ENCODE peak calls at places on chromosome 1, in seven cellular contexts. Q is esophagus squamous epithelium, U is heart right ventricle, R is uterus, W is right cardiac atrium, P is upper lobe of right lung, F is IMR-90. G is an unnamed sample.

GRCh38 chr1:2347907-2348306 is 43.4 kb downstream of the MORN1 start:
- DNase-seq in Q (no peak), U (peak; percentile 3), R (no peak), W (no peak), P (no peak), F (no peak), G (no peak)

GRCh38 chr1:159839135-159839849 is 12.6 kb downstream of the SLAMF8 start:
- DNase-seq in Q (no peak), U (no peak), R (no peak), W (no peak), P (no peak), F (no peak), G (no peak)

GRCh38 chr1:6358757-6359567 is 34.6 kb downstream of the ACOT7 start:
- DNase-seq in Q (no peak), U (no peak), R (no peak), W (peak; percentile 68), P (no peak), F (peak; percentile 86), G (no peak)

GRCh38 chr1:95953005-95953404 is 719.0 kb downstream of the RWDD3 start:
- DNase-seq in Q (no peak), U (no peak), R (no peak), W (no peak), P (no peak), F (peak; percentile 1), G (no peak)

GRCh38 chr1:45141247-45142003 is 65.0 kb downstream of the ZSWIM5 start:
- DNase-seq in Q (no peak), U (no peak), R (no peak), W (no peak), P (no peak), F (no peak), G (no peak)

GRCh38 chr1:38533772-38534472 is 325.6 kb downstream of the RRAGC start:
- DNase-seq in Q (no peak), U (no peak), R (no peak), W (no peak), P (no peak), F (no peak), G (no peak)

GRCh38 chr1:183892351-183892793 is 87.5 kb downstream of the RGL1 start:
- DNase-seq in Q (no peak), U (no peak), R (no peak), W (no peak), P (no peak), F (peak; percentile 17), G (no peak)

GRCh38 chr1:41671116-41671755 is 186.8 kb upstream of the EDN2 start:
- DNase-seq in Q (no peak), U (no peak), R (no peak), W (no peak), P (peak; percentile 38), F (no peak), G (peak; percentile 11)

GRCh38 chr1:183308719-183309118 is 109.5 kb downstream of the NMNAT2 start:
- DNase-seq in Q (no peak), U (no peak), R (no peak), W (no peak), P (no peak), F (no peak), G (no peak)

GRCh38 chr1:54558434-54559030 is 10.5 kb downstream of the ACOT11 start:
- DNase-seq in Q (no peak), U (no peak), R (peak; percentile 12), W (no peak), P (peak; percentile 23), F (no peak), G (no peak)

GRCh38 chr1:15939181-15940109 is 36.5 kb downstream of the ZBTB17 start:
- DNase-seq in Q (no peak), U (no peak), R (peak; percentile 23), W (no peak), P (no peak), F (peak; percentile 63), G (no peak)

GRCh38 chr1:15326691-15327530 is 79.9 kb downstream of the FHAD1 start:
- DNase-seq in Q (no peak), U (no peak), R (no peak), W (no peak), P (no peak), F (no peak), G (no peak)

GRCh38 chr1:17441265-17441992 is 2.0 kb upstream of the RCC2 start:
- DNase-seq in Q (no peak), U (no peak), R (no peak), W (no peak), P (no peak), F (peak; percentile 64), G (no peak)

GRCh38 chr1:55055084-55055882 is 15.9 kb downstream of the PCSK9 start:
- DNase-seq in Q (no peak), U (no peak), R (no peak), W (no peak), P (no peak), F (no peak), G (no peak)

GRCh38 chr1:228391411-228392020 is 15.1 kb downstream of the TRIM11 start:
- DNase-seq in Q (no peak), U (peak; percentile 7), R (no peak), W (no peak), P (peak; percentile 49), F (no peak), G (no peak)

GRCh38 chr1:205693421-205693991 is 13.2 kb upstream of the SLC45A3 start:
- DNase-seq in Q (no peak), U (no peak), R (no peak), W (no peak), P (no peak), F (no peak), G (no peak)

GRCh38 chr1:23720256-23720995 is 22.8 kb upstream of the ELOA start:
- DNase-seq in Q (no peak), U (no peak), R (no peak), W (no peak), P (no peak), F (peak; percentile 37), G (no peak)
- H3K4me1 ChIP-seq in Q (no peaks in the 10 kb centered on the region), U (no peaks in the 10 kb centered on the region), R (no peaks in the 10 kb centered on the region), W (peaks cover 4% of the 10 kb centered on the region), P (no peaks in the 10 kb centered on the region), F (peaks cover 8% of the 10 kb centered on the region), G (no peaks in the 10 kb centered on the region)

GRCh38 chr1:156726549-156727226 is 1.6 kb upstream of the METTL25B start:
- DNase-seq in Q (no peak), U (no peak), R (no peak), W (no peak), P (no peak), F (peak; percentile 66), G (no peak)
- H3K4me1 ChIP-seq in Q (peaks cover 62% of the 10 kb centered on the region), U (peaks cover 46% of the 10 kb centered on the region), R (peaks cover 15% of the 10 kb centered on the region), W (peaks cover 18% of the 10 kb centered on the region), P (peaks cover 39% of the 10 kb centered on the region), F (peaks cover 8% of the 10 kb centered on the region), G (peaks cover 26% of the 10 kb centered on the region)

DNA sequence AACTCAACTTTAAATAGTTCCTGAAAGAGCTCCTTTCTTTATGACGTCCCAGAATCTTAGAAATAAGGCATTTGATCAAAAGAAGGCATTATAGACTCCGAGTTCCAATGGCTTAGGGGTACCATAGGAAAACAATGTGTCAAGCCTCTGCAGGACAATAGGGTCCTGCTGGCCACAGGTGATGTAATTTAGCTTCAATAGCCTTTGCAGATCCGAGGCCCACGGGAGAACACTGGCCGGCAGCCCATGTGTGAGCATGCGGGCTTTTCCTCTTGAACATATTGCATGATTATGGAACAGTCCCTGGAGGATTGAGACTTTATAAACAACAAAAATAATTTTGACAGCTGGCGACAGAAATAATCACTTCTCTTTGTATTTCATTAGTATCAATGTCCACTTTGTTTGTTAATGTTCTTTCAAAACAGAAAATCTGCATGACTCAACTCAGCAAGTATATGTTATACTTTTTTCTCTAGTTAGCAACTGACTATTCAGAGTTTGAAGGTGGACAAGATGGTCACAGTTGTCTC is 49.0 kb upstream of the NR5A2 start:
- DNase-seq in Q (no peak), U (no peak), R (no peak), W (no peak), P (no peak), F (peak; percentile 2), G (peak; percentile 10)
- H3K4me1 ChIP-seq in Q (no peaks in the 10 kb centered on the region), U (peaks cover 15% of the 10 kb centered on the region), R (no peaks in the 10 kb centered on the region), W (peaks cover 1% of the 10 kb centered on the region), P (no peaks in the 10 kb centered on the region), F (peaks cover 4% of the 10 kb centered on the region), G (no peaks in the 10 kb centered on the region)

GRCh38 chr1:117602862-117603261 is 3.0 kb upstream of the TENT5C start:
- DNase-seq in Q (no peak), U (no peak), R (no peak), W (no peak), P (no peak), F (no peak), G (no peak)

GRCh38 chr1:117605811-117606607 is at the start of gene TENT5C:
- DNase-seq in Q (peak; percentile 86), U (peak; percentile 97), R (peak; percentile 98), W (peak; percentile 97), P (peak; percentile 99), F (peak; percentile 95), G (peak; percentile 98)

GRCh38 chr1:117606608-117607261 is 887 bp downstream of the TENT5C start:
- DNase-seq in Q (no peak), U (no peak), R (peak; percentile 60), W (peak; percentile 51), P (peak; percentile 79), F (peak; percentile 51), G (peak; percentile 36)

GRCh38 chr1:117607471-117607870 is 1.6 kb downstream of the TENT5C start:
- DNase-seq in Q (no peak), U (no peak), R (peak; percentile 17), W (peak; percentile 26), P (no peak), F (no peak), G (no peak)

DNA sequence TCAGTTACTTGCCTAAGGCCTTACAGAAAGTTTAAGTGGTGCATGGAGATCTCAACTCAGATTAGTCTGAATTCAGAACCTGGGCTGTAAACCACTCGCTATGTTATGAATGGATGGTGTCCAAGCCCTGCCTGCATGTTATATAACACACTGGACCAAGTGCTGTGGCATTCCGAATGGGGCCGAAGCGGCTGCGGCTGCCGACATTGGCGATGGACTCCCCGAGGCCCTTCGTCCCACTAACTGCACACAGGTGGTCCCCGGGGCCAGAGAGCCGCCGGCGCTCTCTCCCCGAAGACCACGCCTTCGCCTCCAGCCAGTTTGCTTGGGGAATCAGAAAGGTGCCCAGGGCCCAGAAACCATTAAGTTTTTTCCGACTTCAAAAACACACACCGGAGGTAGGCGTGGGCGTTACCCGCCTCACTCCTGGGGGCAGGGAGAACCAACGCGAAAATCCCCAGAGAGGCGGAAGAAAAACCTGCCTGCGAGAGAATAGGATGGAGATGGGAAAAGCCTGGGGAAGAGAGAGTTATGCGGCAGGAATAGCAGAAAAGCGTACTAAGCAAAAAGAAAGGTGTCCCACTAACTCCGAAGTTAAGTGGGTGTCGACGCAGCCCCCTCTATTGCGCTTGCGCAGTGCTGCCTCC is 561 bp upstream of the TENT5C start:
- DNase-seq in Q (no peak), U (peak; percentile 24), R (no peak), W (no peak), P (no peak), F (no peak), G (peak; percentile 31)
- H3K4me1 ChIP-seq in Q (peaks cover 46% of the 10 kb centered on the region), U (peaks cover 48% of the 10 kb centered on the region), R (no peaks in the 10 kb centered on the region), W (peaks cover 6% of the 10 kb centered on the region), P (peaks cover 17% of the 10 kb centered on the region), F (peaks cover 5% of the 10 kb centered on the region), G (no peaks in the 10 kb centered on the region)